ENCODE peak calls at places on chromosomes 16 and 17, in eight cellular contexts. A is stimulated activated CD4-positive, alpha-beta T cell treated with anti-CD3 and anti-CD28 coated beads, Interleukin-2, amount 100 ng/mL, for 48 hours; G is cardiac muscle cell; D is NCI-H2171; O is neural crest cell; X is NCI-H2029; N is fibroblast of the aortic adventitia; Z is T-helper 1 cell. H is an unnamed sample.
A peak's percentile ranks its signal among the peaks of the same experiment; 100 is the strongest.

GRCh38 chr17:67280279-67280678 is 35.3 kb upstream of the HELZ start:
- DNase-seq in O (no peak), X (peak; percentile 76), A (no peak), N (peak; percentile 67), Z (no peak), G (no peak), D (no peak), H (no peak)

GRCh38 chr17:49497147-49498036 is 2.3 kb downstream of the NGFR start:
- DNase-seq in O (peak; percentile 41), Z (no peak), D (peak; percentile 43), X (peak; percentile 39), G (peak; percentile 89), A (peak; percentile 7), N (no peak), H (peak; percentile 34)

GRCh38 chr16:58021661-58022551 is 3.6 kb upstream of the MMP15 start:
- DNase-seq in O (no peak), X (no peak), Z (no peak), D (no peak), G (no peak), A (no peak), N (peak; percentile 64), H (peak; percentile 49)

GRCh38 chr16:66667944-66668343 is 28.6 kb downstream of the CMTM4 start:
- DNase-seq in N (no peak), X (no peak), Z (no peak), D (no peak), A (no peak), O (no peak), G (no peak), H (no peak)

GRCh38 chr17:17659340-17659739 is 21.9 kb upstream of the RAI1 start:
- DNase-seq in D (no peak), Z (no peak), O (no peak), G (no peak), N (no peak), X (no peak), A (no peak), H (no peak)

GRCh38 chr16:87178977-87179376 is 138.2 kb downstream of the C16orf95 start:
- DNase-seq in N (peak; percentile 60), Z (no peak), X (peak; percentile 16), A (no peak), O (no peak), G (peak; percentile 30), D (no peak), H (peak; percentile 29)

GRCh38 chr16:2744711-2745110 is 7.7 kb upstream of the SRRM2 start:
- DNase-seq in N (no peak), D (no peak), Z (no peak), G (no peak), O (no peak), A (no peak), X (no peak), H (no peak)

GRCh38 chr17:45963889-45964288 is 35.2 kb upstream of the STH start:
- DNase-seq in A (no peak), D (peak; percentile 48), Z (no peak), O (no peak), N (no peak), X (no peak), G (no peak), H (no peak)

GRCh38 chr17:77706938-77707337 is 251.6 kb upstream of the TNRC6C start:
- DNase-seq in Z (no peak), G (no peak), O (no peak), D (no peak), X (no peak), A (no peak), N (no peak), H (no peak)

GRCh38 chr17:69084911-69085310 is 24.2 kb upstream of the ABCA9 start:
- DNase-seq in O (no peak), G (peak; percentile 27), A (no peak), N (no peak), X (no peak), D (no peak), Z (no peak), H (peak; percentile 11)

GRCh38 chr16:46789499-46790414 is 41.2 kb downstream of the C16orf87 start:
- DNase-seq in Z (peak; percentile 75), D (peak; percentile 72), X (peak; percentile 27), A (peak; percentile 66), G (peak; percentile 41), N (peak; percentile 45), O (peak; percentile 66), H (peak; percentile 84)

GRCh38 chr17:35001549-35001948 is 21.2 kb downstream of the LIG3 start:
- DNase-seq in X (no peak), G (no peak), N (peak; percentile 34), O (no peak), Z (no peak), A (no peak), D (no peak), H (no peak)

GRCh38 chr16:53559552-53559951 is 56.5 kb upstream of the AKTIP start:
- DNase-seq in G (no peak), O (no peak), X (no peak), Z (no peak), N (no peak), A (no peak), D (no peak), H (no peak)

GRCh38 chr16:81873843-81874752 is 95.0 kb downstream of the PLCG2 start:
- DNase-seq in O (peak; percentile 59), Z (peak; percentile 12), G (peak; percentile 75), N (peak; percentile 40), D (no peak), X (no peak), A (peak; percentile 48), H (peak; percentile 83)

GRCh38 chr16:1825864-1826690 is 548 bp downstream of the HAGH start:
- DNase-seq in G (peak; percentile 82), O (peak; percentile 21), X (no peak), D (peak; percentile 66), A (peak; percentile 54), N (no peak), Z (peak; percentile 75), H (peak; percentile 68)

GRCh38 chr17:47776330-47777197 is 43.5 kb downstream of the TBX21 start:
- DNase-seq in N (peak; percentile 60), G (peak; percentile 57), O (peak; percentile 20), D (peak; percentile 7), A (peak; percentile 25), X (peak; percentile 2), Z (no peak), H (peak; percentile 67)

GRCh38 chr17:60077672-60078519 is 825 bp downstream of the HEATR6 start:
- DNase-seq in N (peak; percentile 34), X (no peak), O (no peak), D (no peak), Z (no peak), A (no peak), G (no peak), H (no peak)

GRCh38 chr16:69633375-69633774 is 67.6 kb downstream of the NFAT5 start:
- DNase-seq in X (no peak), N (no peak), A (no peak), Z (no peak), D (no peak), G (no peak), O (no peak), H (no peak)

GRCh38 chr17:6231886-6232767 is 161.9 kb downstream of the WSCD1 start:
- DNase-seq in N (no peak), G (no peak), D (no peak), O (no peak), Z (no peak), X (no peak), A (no peak), H (peak; percentile 39)

GRCh38 chr17:28193241-28193640 is 125.8 kb upstream of the TMEM97 start:
- DNase-seq in D (no peak), O (no peak), Z (no peak), X (no peak), G (no peak), A (no peak), N (no peak), H (peak; percentile 4)